ENCODE peak calls at places on chromosomes 6 and 20, in four cellular contexts. K is A549, Q is RPMI7951, B is EL. A is an unnamed sample.

GRCh38 chr20:59987135-59987534 is 28.9 kb downstream of the CDH26 start:
- DNase-seq in K (no peak), Q (no peak), B (no peak), A (no peak)

GRCh38 chr6:158517581-158517980 is 42.3 kb upstream of the TMEM181 start:
- DNase-seq in K (no peak), Q (peak; percentile 65), B (no peak), A (peak; percentile 36)

GRCh38 chr20:21102691-21103311 is 3.4 kb downstream of the LINC00237 start:
- DNase-seq in K (no peak), Q (peak; percentile 60), B (no peak), A (peak; percentile 5)

GRCh38 chr6:63745784-63746183 is 110.2 kb downstream of the PHF3 start:
- DNase-seq in K (no peak), Q (no peak), B (no peak), A (no peak)

GRCh38 chr20:61356171-61356570 is 104.1 kb downstream of the CDH4 start:
- DNase-seq in K (no peak), Q (no peak), B (no peak), A (no peak)

GRCh38 chr6:13065596-13065995 is 262.7 kb downstream of the TBC1D7 start:
- DNase-seq in K (no peak), Q (no peak), B (peak; percentile 12), A (no peak)

GRCh38 chr20:409697-410559 is 1.8 kb downstream of the RBCK1 start:
- DNase-seq in K (no peak), Q (no peak), B (no peak), A (peak; percentile 13)

GRCh38 chr6:41768545-41769308 is 11.0 kb downstream of the FRS3 start:
- DNase-seq in K (peak; percentile 12), Q (no peak), B (no peak), A (no peak)

GRCh38 chr20:50042370-50043313 is 59.9 kb downstream of the SNAI1 start:
- DNase-seq in K (no peak), Q (no peak), B (no peak), A (no peak)

GRCh38 chr6:36751091-36751490 is 53.5 kb downstream of the RAB44 start:
- DNase-seq in K (no peak), Q (no peak), B (peak; percentile 49), A (no peak)

GRCh38 chr20:48584391-48585249 is 243.2 kb downstream of the PREX1 start:
- DNase-seq in K (no peak), Q (no peak), B (no peak), A (peak; percentile 98)

GRCh38 chr20:49832632-49833327 is 20.2 kb downstream of the SLC9A8 start:
- DNase-seq in K (peak; percentile 52), Q (no peak), B (no peak), A (no peak)

GRCh38 chr6:3208096-3208774 is 19.2 kb downstream of the TUBB2B start:
- DNase-seq in K (no peak), Q (peak; percentile 92), B (peak; percentile 95), A (no peak)

GRCh38 chr6:44828780-44829179 is 441.3 kb downstream of the CDC5L start:
- DNase-seq in K (no peak), Q (no peak), B (no peak), A (no peak)

GRCh38 chr20:64212750-64213149 is 42.8 kb upstream of the PCMTD2 start:
- DNase-seq in K (no peak), Q (no peak), B (peak; percentile 43), A (no peak)

GRCh38 chr6:41039060-41039998 is at the start of gene UNC5CL:
- DNase-seq in K (peak; percentile 46), Q (no peak), B (peak; percentile 23), A (peak; percentile 33)

GRCh38 chr6:83365931-83366330 is 64.9 kb downstream of the ME1 start:
- DNase-seq in K (no peak), Q (peak; percentile 41), B (peak; percentile 42), A (no peak)

GRCh38 chr20:56328861-56329260 is 29.9 kb upstream of the FAM210B start:
- DNase-seq in K (peak; percentile 6), Q (peak; percentile 34), B (peak; percentile 12), A (no peak)

GRCh38 chr6:35495258-35496035 is 1.4 kb downstream of the TEAD3 start:
- DNase-seq in K (no peak), Q (no peak), B (peak; percentile 36), A (no peak)

GRCh38 chr6:11236351-11236750 is 3.9 kb upstream of the NEDD9 start:
- DNase-seq in K (no peak), Q (peak; percentile 26), B (no peak), A (no peak)

GRCh38 chr20:1803216-1804128 is 91.7 kb upstream of the SIRPA start:
- DNase-seq in K (no peak), Q (peak; percentile 43), B (peak; percentile 58), A (peak; percentile 63)

GRCh38 chr6:75896526-75896925 is 147.5 kb downstream of the MYO6 start:
- DNase-seq in K (no peak), Q (no peak), B (peak; percentile 25), A (no peak)

GRCh38 chr20:6975326-6975725 is 207.8 kb downstream of the BMP2 start:
- DNase-seq in K (no peak), Q (no peak), B (no peak), A (no peak)

GRCh38 chr20:62818592-62819493 is 2.0 kb downstream of the COL9A3 start:
- DNase-seq in K (no peak), Q (peak; percentile 70), B (peak; percentile 61), A (no peak)

GRCh38 chr6:20025681-20026080 is 186.6 kb downstream of the MBOAT1 start:
- DNase-seq in K (no peak), Q (no peak), B (no peak), A (no peak)

GRCh38 chr6:112416885-112417284 is 69.8 kb downstream of the RFPL4B start:
- DNase-seq in K (no peak), Q (peak; percentile 48), B (peak; percentile 23), A (no peak)

GRCh38 chr6:85472744-85473143 is 22.9 kb downstream of the NT5E start:
- DNase-seq in K (no peak), Q (no peak), B (peak; percentile 91), A (no peak)

GRCh38 chr20:4457566-4458543 is 263.9 kb upstream of the PRND start:
- DNase-seq in K (peak; percentile 26), Q (no peak), B (peak; percentile 28), A (no peak)

GRCh38 chr6:163886394-163886793 is 471.9 kb downstream of the QKI start:
- DNase-seq in K (no peak), Q (no peak), B (no peak), A (no peak)

GRCh38 chr6:53282234-53282633 is 66.5 kb downstream of the ELOVL5 start:
- DNase-seq in K (no peak), Q (no peak), B (no peak), A (no peak)

GRCh38 chr6:134029495-134030455 is 22.6 kb downstream of the SLC2A12 start:
- DNase-seq in K (peak; percentile 78), Q (peak; percentile 80), B (peak; percentile 81), A (peak; percentile 67)

GRCh38 chr6:18990313-18990978 is 603.3 kb downstream of the RNF144B start:
- DNase-seq in K (peak; percentile 58), Q (peak; percentile 13), B (peak; percentile 57), A (peak; percentile 94)

GRCh38 chr6:170114956-170115855 is 175.7 kb downstream of the DLL1 start:
- DNase-seq in K (no peak), Q (no peak), B (no peak), A (peak; percentile 15)

GRCh38 chr20:43006651-43007375 is 182.9 kb downstream of the PTPRT start:
- DNase-seq in K (no peak), Q (no peak), B (no peak), A (no peak)

GRCh38 chr6:56279346-56280080 is 32.1 kb upstream of the COL21A1 start:
- DNase-seq in K (peak; percentile 84), Q (no peak), B (no peak), A (no peak)

A was measured in NCI-H345.